ENCODE peak calls at places on chromosomes 13 and 19, in six cellular contexts. P, E, W, K, V and C are unnamed samples.

GRCh38 chr13:70960841-70961443 is 852.7 kb upstream of the KLHL1 start:
- DNase-seq in P (no peak), E (no peak), W (no peak), K (peak; percentile 32), V (no peak), C (peak; percentile 61)

GRCh38 chr19:31529121-31529520 is 179.9 kb upstream of the TSHZ3 start:
- DNase-seq in P (no peak), E (no peak), W (no peak), K (no peak), V (no peak), C (no peak)

GRCh38 chr13:41543664-41544300 is 86.4 kb downstream of the RGCC start:
- DNase-seq in P (no peak), E (no peak), W (no peak), K (no peak), V (no peak), C (no peak)

GRCh38 chr13:36612242-36612641 is 61.6 kb upstream of the SERTM1 start:
- DNase-seq in P (no peak), E (no peak), W (no peak), K (no peak), V (no peak), C (no peak)

GRCh38 chr19:50148528-50148927 is 14.6 kb downstream of the IZUMO2 start:
- DNase-seq in P (no peak), E (no peak), W (no peak), K (no peak), V (no peak), C (no peak)

GRCh38 chr19:14413765-14414171 is 5.4 kb downstream of the DDX39A start:
- DNase-seq in P (no peak), E (no peak), W (no peak), K (peak; percentile 63), V (no peak), C (peak; percentile 47)

GRCh38 chr13:102597029-102598015 is 536 bp downstream of the TPP2 start:
- DNase-seq in P (no peak), E (peak; percentile 50), W (peak; percentile 59), K (peak; percentile 24), V (peak; percentile 11), C (peak; percentile 19)

GRCh38 chr13:44188257-44188656 is 185.4 kb upstream of the SERP2 start:
- DNase-seq in P (no peak), E (no peak), W (no peak), K (no peak), V (no peak), C (peak; percentile 63)

GRCh38 chr13:92158335-92158734 is 759.9 kb downstream of the GPC5 start:
- DNase-seq in P (no peak), E (no peak), W (no peak), K (no peak), V (no peak), C (peak; percentile 48)

GRCh38 chr19:45037393-45038169 is 1.3 kb upstream of the CLASRP start:
- DNase-seq in P (no peak), E (no peak), W (no peak), K (no peak), V (no peak), C (no peak)

GRCh38 chr19:11480081-11480926 is 542 bp downstream of the ELAVL3 start:
- DNase-seq in P (no peak), E (no peak), W (no peak), K (peak; percentile 67), V (no peak), C (no peak)

GRCh38 chr19:49042177-49042576 is 1.5 kb upstream of the CGB5 start:
- DNase-seq in P (no peak), E (no peak), W (no peak), K (no peak), V (no peak), C (no peak)

GRCh38 chr19:15401397-15401710 is 17.4 kb downstream of the AKAP8L start:
- DNase-seq in P (no peak), E (no peak), W (peak; percentile 34), K (no peak), V (no peak), C (no peak)

GRCh38 chr13:20342326-20342725 is 110.2 kb upstream of the GJB6 start:
- DNase-seq in P (no peak), E (no peak), W (no peak), K (no peak), V (no peak), C (no peak)

GRCh38 chr19:15101479-15102082 is 5.6 kb upstream of the SYDE1 start:
- DNase-seq in P (no peak), E (no peak), W (peak; percentile 72), K (peak; percentile 59), V (peak; percentile 20), C (peak; percentile 69)

GRCh38 chr13:30142502-30143211 is 164.7 kb downstream of the KATNAL1 start:
- DNase-seq in P (no peak), E (peak; percentile 59), W (no peak), K (peak; percentile 55), V (no peak), C (peak; percentile 90)

DNA sequence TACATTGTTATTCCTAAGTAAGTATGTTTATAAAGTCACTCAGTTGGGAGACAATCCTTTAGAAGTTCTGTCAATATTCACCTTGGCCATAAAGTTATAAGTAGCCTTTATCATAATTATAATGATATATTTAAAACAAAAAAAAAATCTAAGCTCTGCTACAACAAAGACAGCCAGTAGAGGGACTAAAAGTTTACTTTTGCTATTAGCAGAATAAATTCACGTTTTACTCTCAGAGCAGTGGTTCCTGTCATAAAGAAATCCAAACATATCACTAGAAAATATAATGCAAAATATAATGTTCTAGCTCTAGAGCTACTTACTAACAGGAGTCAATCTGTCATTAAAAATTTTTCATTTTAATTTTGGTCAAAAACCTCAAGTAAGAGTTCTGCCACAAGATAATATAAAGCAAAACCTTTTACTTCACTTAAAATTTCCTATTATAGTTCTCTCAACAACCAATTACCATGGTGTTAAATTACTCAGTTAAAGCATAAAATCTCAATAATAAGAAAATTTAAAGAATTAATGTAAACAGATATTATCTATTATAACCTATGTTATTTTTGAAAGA is 17.7 kb downstream of the INTS6 start:
- DNase-seq in P (no peak), E (no peak), W (no peak), K (no peak), V (no peak), C (peak; percentile 57)
- TF ChIP-seq CTCF in P (peak; percentile 23), E (peak; percentile 40), W (peak; percentile 45), K (peak; percentile 52), V (peak; percentile 87), C (peak; percentile 63)

GRCh38 chr13:31944262-31945160 is 87.1 kb upstream of the FRY start:
- DNase-seq in P (no peak), E (no peak), W (no peak), K (no peak), V (no peak), C (no peak)
- H3K4me3 ChIP-seq in P (no peak overlapping the region), E (no peak overlapping the region), W (no peak overlapping the region), K (no peak overlapping the region), V (no peak overlapping the region), C (no peak overlapping the region)

DNA sequence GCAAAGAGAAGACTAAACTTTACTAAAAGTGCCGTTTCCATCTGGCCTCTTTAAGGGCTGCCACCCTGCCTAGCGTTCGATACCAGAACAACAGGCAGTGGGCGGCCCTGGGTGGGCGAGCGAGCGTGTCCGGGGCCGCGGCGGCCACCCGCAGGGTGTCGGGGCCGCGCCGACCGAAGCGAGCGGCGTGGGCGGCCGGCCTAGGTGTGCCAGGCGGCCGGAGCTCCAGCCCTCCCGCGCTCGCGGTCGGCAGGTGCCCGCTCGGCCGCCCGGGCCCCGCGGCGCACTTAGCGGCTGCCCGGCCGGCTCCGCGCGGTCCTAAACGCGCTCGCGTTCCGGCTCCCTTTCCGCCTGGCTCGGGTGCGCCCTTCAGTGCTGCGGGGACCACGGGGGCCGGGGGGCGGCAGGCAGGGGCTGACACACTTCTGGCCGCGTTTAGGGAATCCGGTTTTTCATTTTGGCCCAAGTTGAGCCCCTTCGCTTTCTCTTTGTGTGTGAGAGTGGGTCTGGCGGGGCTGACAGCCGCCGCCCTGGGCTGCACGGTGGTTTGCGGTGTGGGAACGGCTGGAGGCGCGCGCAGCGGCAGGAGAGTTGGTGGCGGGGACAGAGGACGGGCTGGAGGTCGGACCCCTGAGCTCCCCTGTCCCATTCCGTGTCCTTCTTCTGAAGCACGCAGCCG is 2.9 kb downstream of the FGF9 start:
- DNase-seq in P (no peak), E (peak; percentile 57), W (peak; percentile 70), K (peak; percentile 32), V (no peak), C (peak; percentile 29)
- TF ChIP-seq CTCF in P (peak; percentile 34), E (peak; percentile 20), W (peak; percentile 30), K (no peak), V (peak; percentile 21), C (no peak)

DNA sequence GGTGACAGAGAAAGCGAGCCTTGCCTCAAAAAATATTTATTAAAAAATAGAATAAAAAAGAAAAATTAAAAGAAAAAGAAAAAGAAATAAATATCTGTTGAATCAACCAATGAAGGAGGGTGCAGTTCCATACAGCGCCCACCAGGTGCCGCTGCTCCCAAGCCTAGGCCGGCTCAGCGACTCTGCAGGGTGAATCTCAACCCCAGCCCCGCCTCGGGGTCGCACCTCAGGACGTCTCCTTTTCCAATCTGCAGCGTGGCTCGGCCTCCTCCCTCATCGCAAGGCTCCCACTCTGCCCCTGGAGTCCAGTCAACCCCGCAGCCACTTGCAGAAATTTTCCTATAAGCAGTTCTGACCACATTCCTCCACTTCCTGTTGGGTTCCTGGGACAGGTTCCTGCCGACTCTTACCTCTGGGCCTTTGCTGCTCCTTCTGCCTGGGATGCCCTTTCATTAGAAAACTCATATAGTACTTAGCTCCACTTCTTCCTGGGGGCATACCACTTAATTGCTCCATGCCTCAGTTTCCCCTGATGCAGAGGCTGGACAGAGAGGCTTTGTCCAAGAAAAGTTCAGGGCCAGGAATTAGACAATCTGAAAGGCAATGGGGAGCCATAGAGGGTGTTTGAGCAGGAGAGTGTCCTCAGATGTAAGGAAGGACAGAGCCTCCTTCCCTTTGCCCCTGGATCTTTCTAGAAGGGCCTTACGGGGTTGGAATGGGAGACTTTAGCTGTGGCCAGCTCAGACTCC is 24.3 kb downstream of the NFILZ start:
- DNase-seq in P (no peak), E (peak; percentile 50), W (peak; percentile 82), K (peak; percentile 55), V (peak; percentile 66), C (peak; percentile 49)
- H3K4me3 ChIP-seq in P (no peak overlapping the region), E (no peak overlapping the region), W (no peak overlapping the region), K (no peak overlapping the region), V (peak overlapping the region; percentile 15), C (no peak overlapping the region)